ENCODE peak calls at places on chromosomes 13 and 19, in five cellular contexts. U, A, O, M and Q are unnamed samples.

GRCh38 chr13:32107474-32107873 is 75.9 kb downstream of the FRY start:
- DNase-seq in U (no peak), A (no peak), O (no peak), M (no peak), Q (no peak)

GRCh38 chr13:42497798-42498197 is 76.2 kb upstream of the TNFSF11 start:
- DNase-seq in U (no peak), A (no peak), O (peak), M (peak), Q (no peak)

GRCh38 chr19:19134687-19135158 is 3.6 kb downstream of the TMEM161A start:
- DNase-seq in U (peak), A (peak), O (no peak), M (peak), Q (no peak)

GRCh38 chr13:60986301-60986700 is 429.3 kb downstream of the PCDH20 start:
- DNase-seq in U (no peak), A (no peak), O (no peak), M (no peak), Q (no peak)

GRCh38 chr19:13913352-13913751 is 7.4 kb downstream of the CC2D1A start:
- DNase-seq in U (no peak), A (no peak), O (no peak), M (no peak), Q (no peak)

GRCh38 chr19:11657307-11657706 is 60.0 kb downstream of the ZNF627 start:
- DNase-seq in U (no peak), A (no peak), O (no peak), M (no peak), Q (no peak)

GRCh38 chr13:50080158-50080855 is 65.1 kb downstream of the KCNRG start:
- DNase-seq in U (no peak), A (no peak), O (peak), M (peak), Q (peak)

GRCh38 chr13:113369189-113369588 is 5.3 kb upstream of the GRTP1 start:
- DNase-seq in U (no peak), A (no peak), O (no peak), M (no peak), Q (no peak)

GRCh38 chr19:7732045-7732444 is at the start of gene CLEC4G:
- DNase-seq in U (no peak), A (no peak), O (no peak), M (no peak), Q (no peak)

GRCh38 chr19:20171285-20171684 is 4.3 kb downstream of the ZNF486 start:
- DNase-seq in U (no peak), A (no peak), O (no peak), M (peak), Q (no peak)

GRCh38 chr13:109955598-109955997 is 169.2 kb upstream of the IRS2 start:
- DNase-seq in U (no peak), A (no peak), O (peak), M (no peak), Q (no peak)

GRCh38 chr13:47250141-47250540 is 353.3 kb upstream of the HTR2A start:
- DNase-seq in U (no peak), A (no peak), O (no peak), M (no peak), Q (no peak)

GRCh38 chr19:38793186-38793585 is 4.2 kb downstream of the LGALS7B start:
- DNase-seq in U (no peak), A (no peak), O (no peak), M (peak), Q (no peak)
- H3K27ac ChIP-seq in U (no peak), A (no peak), O (no peak), M (no peak), Q (no peak)

GRCh38 chr19:37718357-37718756 is 1.2 kb downstream of the ZNF607 start:
- DNase-seq in U (no peak), A (no peak), O (peak), M (no peak), Q (no peak)
- H2BK12ac ChIP-seq in U (no peak), A (no peak), O (no peak), M (no peak), Q (no peak)

DNA sequence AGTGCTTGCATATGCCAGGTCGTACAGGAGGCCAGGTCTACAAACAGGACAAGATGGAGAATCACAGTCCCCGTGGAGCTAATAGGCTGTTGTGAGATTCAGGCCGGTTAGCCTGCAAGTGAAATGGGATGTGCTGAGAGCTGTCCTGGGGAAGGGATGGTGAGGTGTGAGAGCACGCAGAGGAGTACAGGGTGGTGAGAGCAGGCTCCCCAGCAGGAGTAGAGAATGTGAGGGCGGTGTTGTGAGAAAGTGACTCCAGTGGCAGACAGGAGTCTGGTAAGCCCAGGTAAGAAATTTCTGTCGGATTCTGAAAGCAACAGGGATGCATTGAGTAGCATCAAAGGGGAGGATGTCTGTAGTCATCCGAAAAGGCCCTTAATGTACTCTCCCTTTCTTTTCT is 50.7 kb upstream of the GPR183 start:
- DNase-seq in U (no peak), A (no peak), O (no peak), M (no peak), Q (no peak)
- H3K27ac ChIP-seq in U (no peak), A (no peak), O (no peak), M (no peak), Q (no peak)

GRCh38 chr19:38711726-38712153 is 32.5 kb downstream of the CAPN12 start:
- DNase-seq in U (no peak), A (no peak), O (peak), M (no peak), Q (no peak)
- H2BK12ac ChIP-seq in U (no peak), A (no peak), O (peak), M (no peak), Q (no peak)